ENCODE peak calls at places on chromosome 4, in ten cellular contexts. C is ovary, P is endothelial cell, W is choroid plexus epithelial cell, Y is GM13977, X is B cell, D is lower leg skin, O is AG10803, I is kidney, H is mammary epithelial cell. K is an unnamed sample.

GRCh38 chr4:38730830-38731646 is 51.8 kb downstream of the TLR10 start:
- DNase-seq in O (peak; percentile 95), H (peak; percentile 86), P (peak; percentile 94), Y (peak; percentile 73), W (peak; percentile 95), I (peak; percentile 91), D (peak; percentile 96), X (peak; percentile 82), C (peak; percentile 89), K (peak; percentile 56)

GRCh38 chr4:128388352-128388630 is 100.7 kb upstream of the PGRMC2 start:
- DNase-seq in H (peak; percentile 41), O (peak; percentile 29), P (no peak), X (no peak), D (no peak), W (peak; percentile 35), I (no peak), C (no peak), Y (no peak), K (no peak)

GRCh38 chr4:47837582-47838294 is at the start of gene CORIN:
- DNase-seq in I (no peak), D (no peak), X (no peak), Y (peak; percentile 20), O (no peak), H (no peak), P (no peak), W (no peak), C (no peak), K (no peak)

GRCh38 chr4:40755609-40756008 is 5.9 kb downstream of the NSUN7 start:
- DNase-seq in H (no peak), C (no peak), W (no peak), I (no peak), P (no peak), X (no peak), Y (no peak), O (no peak), D (no peak), K (no peak)

GRCh38 chr4:138111462-138112000 is 130.6 kb downstream of the SLC7A11 start:
- DNase-seq in P (no peak), O (peak; percentile 33), D (no peak), W (peak; percentile 59), X (no peak), Y (no peak), I (no peak), C (no peak), H (peak; percentile 71), K (no peak)

GRCh38 chr4:169256101-169256612 is 14.6 kb downstream of the SH3RF1 start:
- DNase-seq in O (peak; percentile 34), H (no peak), D (no peak), W (no peak), P (no peak), X (no peak), C (no peak), Y (no peak), I (no peak), K (no peak)

GRCh38 chr4:156102411-156102810 is 148.7 kb upstream of the CTSO start:
- DNase-seq in X (no peak), P (no peak), H (no peak), D (no peak), Y (no peak), O (no peak), W (no peak), I (no peak), C (no peak), K (no peak)

GRCh38 chr4:60116592-60116991 is 1083.5 kb upstream of the ADGRL3 start:
- DNase-seq in P (no peak), O (no peak), W (no peak), H (no peak), I (no peak), Y (no peak), X (no peak), D (no peak), C (no peak), K (no peak)

GRCh38 chr4:152369903-152370296 is 166.0 kb downstream of the FBXW7 start:
- DNase-seq in D (no peak), Y (no peak), W (peak; percentile 34), I (no peak), H (no peak), O (no peak), C (no peak), X (no peak), P (no peak), K (no peak)
- TF ChIP-seq CTCF in D (no peak), Y (peak; percentile 16), W (peak; percentile 47), I (peak; percentile 33), H (peak; percentile 43), O (peak; percentile 57), C (no peak), X (peak; percentile 24), P (no peak), K (no peak)

GRCh38 chr4:167623241-167623572 is 388.9 kb upstream of the SPOCK3 start:
- DNase-seq in W (no peak), D (no peak), P (no peak), Y (no peak), I (no peak), X (no peak), O (no peak), H (no peak), C (no peak), K (no peak)

GRCh38 chr4:167622481-167623240 is 388.4 kb upstream of the SPOCK3 start:
- DNase-seq in Y (peak; percentile 37), D (no peak), H (peak; percentile 34), W (peak; percentile 79), C (peak; percentile 32), O (peak; percentile 13), X (no peak), I (no peak), P (peak; percentile 83), K (no peak)
- TF ChIP-seq CTCF in Y (peak; percentile 88), D (no peak), H (peak; percentile 83), W (peak; percentile 94), C (no peak), O (peak; percentile 61), X (no peak), I (peak; percentile 44), P (peak; percentile 72), K (peak; percentile 64)

DNA sequence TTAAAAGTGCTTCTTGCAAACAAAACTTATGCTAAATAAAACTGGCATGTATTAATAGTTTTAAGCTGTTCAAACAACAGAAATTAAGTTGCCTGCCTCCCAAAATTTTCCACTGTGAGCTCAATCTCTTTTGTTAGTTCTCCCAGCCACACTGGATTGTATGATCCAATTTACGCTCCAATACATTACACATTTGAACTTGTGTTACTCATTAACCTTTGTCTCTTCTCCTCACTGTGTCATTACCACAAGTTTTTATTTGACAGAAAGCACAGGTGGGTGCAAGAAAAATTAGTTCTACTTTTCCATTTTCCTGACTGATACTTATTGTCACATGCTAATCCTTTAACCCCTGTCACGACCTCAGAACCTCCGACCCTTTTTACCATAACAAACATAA is 55.5 kb downstream of the SHISA3 start:
- DNase-seq in W (no peak), Y (no peak), C (no peak), D (no peak), I (no peak), X (no peak), H (no peak), P (no peak), O (no peak), K (no peak)
- TF ChIP-seq CTCF in W (no peak), Y (no peak), C (no peak), D (no peak), I (no peak), X (no peak), H (no peak), P (no peak), O (no peak), K (no peak)

DNA sequence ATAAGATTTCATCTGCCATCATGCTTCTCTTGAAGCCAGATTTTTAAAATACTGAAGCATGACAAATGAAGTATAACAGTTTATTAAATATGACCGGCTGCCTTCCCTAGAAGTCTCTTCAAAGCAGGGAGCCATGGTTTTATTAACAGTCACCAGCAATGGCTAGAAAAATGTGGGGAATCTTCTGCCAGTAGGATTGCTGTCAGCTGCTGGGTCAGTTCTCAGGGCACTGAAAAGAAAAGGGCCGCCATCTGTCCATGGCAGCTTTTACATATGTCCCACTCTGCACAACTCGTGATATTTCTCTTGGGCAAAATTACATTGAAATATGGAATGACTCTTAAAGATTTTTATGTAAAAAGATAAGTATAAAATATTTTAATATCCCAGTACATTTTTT is 2.8 kb downstream of the CCNG2 start:
- DNase-seq in D (no peak), C (no peak), Y (no peak), H (no peak), O (no peak), I (no peak), X (no peak), P (no peak), W (no peak), K (no peak)
- TF ChIP-seq CTCF in D (no peak), C (no peak), Y (no peak), H (no peak), O (no peak), I (no peak), X (no peak), P (no peak), W (no peak), K (no peak)

GRCh38 chr4:109162759-109163158 is 139.7 kb downstream of the COL25A1 start:
- DNase-seq in Y (no peak), H (no peak), O (no peak), W (no peak), I (no peak), X (no peak), C (no peak), D (no peak), P (no peak), K (no peak)
- TF ChIP-seq CTCF in Y (no peak), H (no peak), O (no peak), W (no peak), I (no peak), X (no peak), C (no peak), D (no peak), P (no peak), K (no peak)

GRCh38 chr4:163590103-163590502 is 95.6 kb downstream of the TMA16 start:
- DNase-seq in W (no peak), O (no peak), D (no peak), X (no peak), I (no peak), C (no peak), Y (peak; percentile 11), P (no peak), H (no peak), K (no peak)

GRCh38 chr4:163591614-163592020 is 97.1 kb downstream of the TMA16 start:
- DNase-seq in D (no peak), H (no peak), Y (peak; percentile 19), I (no peak), W (no peak), P (no peak), X (no peak), C (no peak), O (no peak), K (no peak)

GRCh38 chr4:163590609-163591264 is 96.2 kb downstream of the TMA16 start:
- DNase-seq in O (no peak), D (no peak), X (no peak), P (no peak), W (no peak), C (no peak), H (peak; percentile 18), Y (no peak), I (no peak), K (no peak)

GRCh38 chr4:163592207-163592606 is 97.7 kb downstream of the TMA16 start:
- DNase-seq in Y (no peak), X (no peak), W (no peak), O (no peak), D (no peak), P (no peak), I (no peak), C (no peak), H (no peak), K (no peak)

GRCh38 chr4:163587867-163588266 is 93.4 kb downstream of the TMA16 start:
- DNase-seq in Y (peak; percentile 12), X (peak; percentile 74), D (no peak), W (peak; percentile 1), I (no peak), P (no peak), H (no peak), O (no peak), C (no peak), K (no peak)
- TF ChIP-seq CTCF in Y (peak; percentile 37), X (peak; percentile 85), D (no peak), W (peak; percentile 24), I (no peak), P (peak; percentile 32), H (no peak), O (no peak), C (no peak), K (peak; percentile 10)